ENCODE peak calls at places on chromosomes 16 and 17, in four cellular contexts. L, N, S and W are unnamed samples.

GRCh38 chr17:42097691-42098661 is at the start of gene ZNF385C:
- DNase-seq in L (no peak), N (no peak), S (peak), W (peak)

GRCh38 chr17:4188076-4188475 is 45.1 kb downstream of the CYB5D2 start:
- DNase-seq in L (no peak), N (no peak), S (no peak), W (no peak)

GRCh38 chr17:1830288-1830687 is 483 bp downstream of the RPA1 start:
- DNase-seq in L (no peak), N (peak), S (peak), W (peak)

GRCh38 chr16:30698139-30698815 is 694 bp upstream of the SRCAP start:
- DNase-seq in L (peak), N (peak), S (peak), W (peak)

GRCh38 chr17:55259684-55260111 is 5.1 kb upstream of the HLF start:
- DNase-seq in L (no peak), N (no peak), S (no peak), W (no peak)

GRCh38 chr17:68972119-68972704 is 17.0 kb upstream of the ABCA8 start:
- DNase-seq in L (peak), N (peak), S (no peak), W (no peak)

GRCh38 chr16:66878067-66878466 is 2.2 kb upstream of the PDP2 start:
- DNase-seq in L (no peak), N (peak), S (no peak), W (no peak)

GRCh38 chr17:3049705-3050295 is 13.6 kb downstream of the OR1D5 start:
- DNase-seq in L (no peak), N (no peak), S (peak), W (peak)

GRCh38 chr16:21260870-21261791 is 17.0 kb downstream of the CRYM start:
- DNase-seq in L (peak), N (peak), S (no peak), W (no peak)

GRCh38 chr16:16109453-16110110 is 113.7 kb downstream of the ABCC6 start:
- DNase-seq in L (no peak), N (no peak), S (no peak), W (peak)

GRCh38 chr16:10619271-10619849 is 39.0 kb upstream of the EMP2 start:
- DNase-seq in L (no peak), N (no peak), S (peak), W (no peak)

GRCh38 chr17:57294629-57295501 is 38.5 kb downstream of the MSI2 start:
- DNase-seq in L (peak), N (peak), S (no peak), W (no peak)

GRCh38 chr17:82095777-82096708 is 2.0 kb downstream of the FASN start:
- DNase-seq in L (no peak), N (no peak), S (no peak), W (peak)

GRCh38 chr17:47935961-47936360 is 5.4 kb upstream of the PNPO start:
- DNase-seq in L (peak), N (peak), S (no peak), W (no peak)

GRCh38 chr17:12089809-12090384 is 69.2 kb downstream of the MAP2K4 start:
- DNase-seq in L (peak), N (peak), S (no peak), W (no peak)

GRCh38 chr16:20798364-20798763 is 7.9 kb downstream of the ERI2 start:
- DNase-seq in L (peak), N (no peak), S (no peak), W (no peak)

GRCh38 chr16:50644730-50645129 is 36.4 kb downstream of the SNX20 start:
- DNase-seq in L (no peak), N (no peak), S (no peak), W (no peak)

GRCh38 chr17:37521821-37522220 is 32.1 kb downstream of the DUSP14 start:
- DNase-seq in L (no peak), N (no peak), S (no peak), W (no peak)

GRCh38 chr16:69003500-69003899 is 102.0 kb upstream of the HAS3 start:
- DNase-seq in L (no peak), N (no peak), S (no peak), W (no peak)

GRCh38 chr16:85141491-85142128 is 29.3 kb upstream of the CIBAR2 start:
- DNase-seq in L (no peak), N (no peak), S (no peak), W (no peak)

GRCh38 chr17:30379303-30380105 is 777 bp downstream of the CPD start:
- DNase-seq in L (no peak), N (peak), S (peak), W (no peak)

GRCh38 chr16:709651-710499 is 4.3 kb upstream of the FBXL16 start:
- DNase-seq in L (peak), N (peak), S (no peak), W (peak)

GRCh38 chr16:4865231-4865860 is 18.1 kb downstream of the UBN1 start:
- DNase-seq in L (no peak), N (no peak), S (no peak), W (no peak)

GRCh38 chr17:47812146-47812920 is 9.3 kb downstream of the OSBPL7 start:
- DNase-seq in L (no peak), N (no peak), S (no peak), W (no peak)

GRCh38 chr17:43169561-43170139 is 1.4 kb upstream of the NBR1 start:
- DNase-seq in L (peak), N (peak), S (no peak), W (no peak)

GRCh38 chr17:35080536-35080935 is 17.0 kb upstream of the RFFL start:
- DNase-seq in L (no peak), N (no peak), S (no peak), W (no peak)

GRCh38 chr17:1173456-1174370 is 6.1 kb downstream of the ABR start:
- DNase-seq in L (no peak), N (no peak), S (no peak), W (no peak)

GRCh38 chr17:7887482-7888183 is 956 bp upstream of the CHD3 start:
- DNase-seq in L (peak), N (peak), S (peak), W (peak)

GRCh38 chr16:48138543-48138942 is 17.2 kb downstream of the ABCC12 start:
- DNase-seq in L (no peak), N (no peak), S (no peak), W (no peak)

GRCh38 chr16:57810197-57811024 is 8.1 kb upstream of the KIFC3 start:
- DNase-seq in L (peak), N (peak), S (no peak), W (peak)

GRCh38 chr16:76385831-76386230 is 108.6 kb downstream of the CNTNAP4 start:
- DNase-seq in L (no peak), N (no peak), S (no peak), W (peak)
- H2BK5ac ChIP-seq in L (no peak), N (no peak), S (no peak), W (no peak)

GRCh38 chr16:89375021-89375420 is 115.3 kb downstream of the ANKRD11 start:
- DNase-seq in L (peak), N (peak), S (no peak), W (no peak)
- H3K4me3 ChIP-seq in L (no peak), N (no peak), S (no peak), W (no peak)

GRCh38 chr17:17603895-17604225 is 12.4 kb upstream of the PEMT start:
- DNase-seq in L (no peak), N (no peak), S (no peak), W (no peak)
- H4K91ac ChIP-seq in L (no peak), N (no peak), S (no peak), W (no peak)

DNA sequence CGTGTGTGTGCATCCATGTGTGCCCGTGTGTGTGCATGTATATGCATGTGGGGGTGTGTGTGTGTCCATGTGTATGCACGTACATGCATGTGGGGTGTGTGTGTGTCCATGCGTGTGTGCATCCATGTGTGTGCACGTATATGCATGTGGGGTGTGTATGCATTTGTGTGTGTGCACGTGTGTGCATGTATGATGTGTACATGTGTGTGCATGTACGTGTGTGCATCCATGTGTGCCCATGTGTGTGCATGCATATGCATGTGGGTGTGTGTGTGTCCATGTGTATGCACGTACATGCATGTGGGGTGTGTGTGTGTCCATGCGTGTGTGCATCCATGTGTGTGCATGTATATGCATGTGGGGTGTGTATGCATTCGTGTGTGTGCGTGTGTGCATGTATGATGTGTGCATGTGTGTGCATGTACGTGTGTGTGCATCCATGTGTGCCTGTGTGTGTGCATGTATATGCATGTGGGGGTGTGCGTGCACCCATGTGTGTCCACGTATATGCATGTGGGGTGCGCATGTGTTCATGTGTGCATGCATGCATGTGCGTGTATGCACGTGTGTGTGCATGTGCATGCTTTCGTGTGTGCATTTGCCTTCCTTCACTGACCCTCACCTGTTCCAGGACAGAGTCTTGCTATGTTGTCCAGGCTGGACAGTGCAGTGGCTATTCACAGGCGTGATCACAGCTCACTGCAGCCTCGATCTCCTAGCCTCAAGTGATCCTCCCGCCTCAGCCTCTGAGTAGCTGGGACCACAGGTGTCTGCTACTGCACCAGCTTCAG is 129.6 kb upstream of the TNRC6C start:
- DNase-seq in L (no peak), N (no peak), S (no peak), W (no peak)
- H2BK5ac ChIP-seq in L (no peak), N (no peak), S (peak), W (no peak)